ENCODE peak calls at places on chromosomes 1 and 21, in six cellular contexts. One of them, this sample, is unnamed.

GRCh38 chr1:12728391-12728790 is 12.5 kb downstream of the AADACL3 start:
- DNase-seq in sigmoid colon: no peak
- DNase-seq in cardiac fibroblast: no peak
- DNase-seq in tibial nerve: no peak
- DNase-seq in breast epithelium: no peak
- DNase-seq in stomach: no peak
- DNase-seq in this sample: no peak

GRCh38 chr1:204507317-204508105 is 8.7 kb upstream of the MDM4 start:
- DNase-seq in sigmoid colon: no peak
- DNase-seq in cardiac fibroblast: peak
- DNase-seq in tibial nerve: no peak
- DNase-seq in breast epithelium: no peak
- DNase-seq in stomach: no peak
- DNase-seq in this sample: no peak

GRCh38 chr1:78743626-78744025 is 94.0 kb downstream of the IFI44 start:
- DNase-seq in sigmoid colon: no peak
- DNase-seq in cardiac fibroblast: peak
- DNase-seq in tibial nerve: no peak
- DNase-seq in breast epithelium: no peak
- DNase-seq in stomach: no peak
- DNase-seq in this sample: no peak

GRCh38 chr21:19523731-19524130 is 1120.1 kb upstream of the TMPRSS15 start:
- DNase-seq in sigmoid colon: no peak
- DNase-seq in cardiac fibroblast: no peak
- DNase-seq in tibial nerve: no peak
- DNase-seq in breast epithelium: no peak
- DNase-seq in stomach: no peak
- DNase-seq in this sample: no peak

GRCh38 chr1:160427625-160428024 is 27.3 kb downstream of the VANGL2 start:
- DNase-seq in sigmoid colon: no peak
- DNase-seq in cardiac fibroblast: no peak
- DNase-seq in tibial nerve: no peak
- DNase-seq in breast epithelium: no peak
- DNase-seq in stomach: no peak
- DNase-seq in this sample: no peak

GRCh38 chr1:214494706-214495105 is 56.7 kb downstream of the PTPN14 start:
- DNase-seq in sigmoid colon: no peak
- DNase-seq in cardiac fibroblast: peak
- DNase-seq in tibial nerve: no peak
- DNase-seq in breast epithelium: no peak
- DNase-seq in stomach: no peak
- DNase-seq in this sample: no peak

GRCh38 chr1:97174039-97174704 is 452.6 kb downstream of the PTBP2 start:
- DNase-seq in sigmoid colon: no peak
- DNase-seq in cardiac fibroblast: no peak
- DNase-seq in tibial nerve: no peak
- DNase-seq in breast epithelium: peak
- DNase-seq in stomach: no peak
- DNase-seq in this sample: peak

GRCh38 chr1:220184503-220184902 is 87.8 kb downstream of the RAB3GAP2 start:
- DNase-seq in sigmoid colon: no peak
- DNase-seq in cardiac fibroblast: no peak
- DNase-seq in tibial nerve: no peak
- DNase-seq in breast epithelium: no peak
- DNase-seq in stomach: no peak
- DNase-seq in this sample: no peak

GRCh38 chr1:3034728-3035610 is 13.7 kb downstream of the ACTRT2 start:
- DNase-seq in sigmoid colon: peak
- DNase-seq in cardiac fibroblast: no peak
- DNase-seq in tibial nerve: no peak
- DNase-seq in breast epithelium: no peak
- DNase-seq in stomach: no peak
- DNase-seq in this sample: no peak

GRCh38 chr1:12140676-12141532 is 25.9 kb upstream of the TNFRSF1B start:
- DNase-seq in sigmoid colon: no peak
- DNase-seq in cardiac fibroblast: no peak
- DNase-seq in tibial nerve: no peak
- DNase-seq in breast epithelium: no peak
- DNase-seq in stomach: no peak
- DNase-seq in this sample: no peak

GRCh38 chr1:1302951-1303509 is 4.7 kb downstream of the ACAP3 start:
- DNase-seq in sigmoid colon: no peak
- DNase-seq in cardiac fibroblast: no peak
- DNase-seq in tibial nerve: no peak
- DNase-seq in breast epithelium: no peak
- DNase-seq in stomach: no peak
- DNase-seq in this sample: no peak

GRCh38 chr1:9352364-9353140 is 59.9 kb downstream of the SPSB1 start:
- DNase-seq in sigmoid colon: no peak
- DNase-seq in cardiac fibroblast: no peak
- DNase-seq in tibial nerve: no peak
- DNase-seq in breast epithelium: no peak
- DNase-seq in stomach: no peak
- DNase-seq in this sample: no peak

GRCh38 chr1:3924871-3925655 is 25.0 kb upstream of the C1orf174 start:
- DNase-seq in sigmoid colon: no peak
- DNase-seq in cardiac fibroblast: peak
- DNase-seq in tibial nerve: no peak
- DNase-seq in breast epithelium: no peak
- DNase-seq in stomach: no peak
- DNase-seq in this sample: no peak

GRCh38 chr21:23890652-23891051 is 1716.6 kb downstream of the MRPL39 start:
- DNase-seq in sigmoid colon: no peak
- DNase-seq in cardiac fibroblast: no peak
- DNase-seq in tibial nerve: no peak
- DNase-seq in breast epithelium: no peak
- DNase-seq in stomach: peak
- DNase-seq in this sample: no peak

GRCh38 chr1:86538775-86539174 is 8.1 kb upstream of the CLCA4 start:
- DNase-seq in sigmoid colon: no peak
- DNase-seq in cardiac fibroblast: no peak
- DNase-seq in tibial nerve: no peak
- DNase-seq in breast epithelium: no peak
- DNase-seq in stomach: no peak
- DNase-seq in this sample: no peak

GRCh38 chr1:61539720-61540462 is 185.1 kb downstream of the TM2D1 start:
- DNase-seq in sigmoid colon: no peak
- DNase-seq in cardiac fibroblast: no peak
- DNase-seq in tibial nerve: no peak
- DNase-seq in breast epithelium: peak
- DNase-seq in stomach: no peak
- DNase-seq in this sample: no peak

GRCh38 chr1:201675143-201675542 is 136.2 kb downstream of the NAV1 start:
- DNase-seq in sigmoid colon: no peak
- DNase-seq in cardiac fibroblast: no peak
- DNase-seq in tibial nerve: no peak
- DNase-seq in breast epithelium: no peak
- DNase-seq in stomach: peak
- DNase-seq in this sample: no peak

GRCh38 chr1:153790282-153790995 is 15.2 kb downstream of the SLC27A3 start:
- DNase-seq in sigmoid colon: peak
- DNase-seq in cardiac fibroblast: peak
- DNase-seq in tibial nerve: peak
- DNase-seq in breast epithelium: peak
- DNase-seq in stomach: peak
- DNase-seq in this sample: no peak

GRCh38 chr21:42513985-42514882 is 582 bp downstream of the SLC37A1 start:
- DNase-seq in sigmoid colon: peak
- DNase-seq in cardiac fibroblast: peak
- DNase-seq in tibial nerve: no peak
- DNase-seq in breast epithelium: peak
- DNase-seq in stomach: peak
- DNase-seq in this sample: no peak

GRCh38 chr1:116226017-116226416 is 114.8 kb downstream of the MAB21L3 start:
- DNase-seq in sigmoid colon: no peak
- DNase-seq in cardiac fibroblast: no peak
- DNase-seq in tibial nerve: no peak
- DNase-seq in breast epithelium: no peak
- DNase-seq in stomach: no peak
- DNase-seq in this sample: no peak

GRCh38 chr1:39167632-39168209 is 36.8 kb upstream of the MACF1 start:
- DNase-seq in sigmoid colon: no peak
- DNase-seq in cardiac fibroblast: peak
- DNase-seq in tibial nerve: no peak
- DNase-seq in breast epithelium: no peak
- DNase-seq in stomach: no peak
- DNase-seq in this sample: no peak

GRCh38 chr1:28301368-28302174 is 27.3 kb upstream of the MED18 start:
- DNase-seq in sigmoid colon: no peak
- DNase-seq in cardiac fibroblast: no peak
- DNase-seq in tibial nerve: no peak
- DNase-seq in breast epithelium: no peak
- DNase-seq in stomach: no peak
- DNase-seq in this sample: no peak

GRCh38 chr1:206020393-206021007 is 3.2 kb downstream of the CTSE start:
- DNase-seq in sigmoid colon: no peak
- DNase-seq in cardiac fibroblast: no peak
- DNase-seq in tibial nerve: no peak
- DNase-seq in breast epithelium: no peak
- DNase-seq in stomach: no peak
- DNase-seq in this sample: no peak

GRCh38 chr1:7539772-7540175 is 231.3 kb upstream of the VAMP3 start:
- DNase-seq in sigmoid colon: no peak
- DNase-seq in cardiac fibroblast: peak
- DNase-seq in tibial nerve: no peak
- DNase-seq in breast epithelium: no peak
- DNase-seq in stomach: peak
- DNase-seq in this sample: peak
- TF ChIP-seq CTCF in sigmoid colon: no peak
- TF ChIP-seq CTCF in cardiac fibroblast: peak
- TF ChIP-seq CTCF in tibial nerve: no peak
- TF ChIP-seq CTCF in breast epithelium: peak
- TF ChIP-seq CTCF in stomach: peak
- TF ChIP-seq CTCF in this sample: peak

GRCh38 chr1:66450043-66450514 is 83.9 kb upstream of the SGIP1 start:
- DNase-seq in sigmoid colon: no peak
- DNase-seq in cardiac fibroblast: no peak
- DNase-seq in tibial nerve: no peak
- DNase-seq in breast epithelium: no peak
- DNase-seq in stomach: no peak
- DNase-seq in this sample: no peak

GRCh38 chr1:66443793-66444192 is 90.2 kb upstream of the SGIP1 start:
- DNase-seq in sigmoid colon: no peak
- DNase-seq in cardiac fibroblast: no peak
- DNase-seq in tibial nerve: no peak
- DNase-seq in breast epithelium: no peak
- DNase-seq in stomach: no peak
- DNase-seq in this sample: no peak

GRCh38 chr1:66446261-66447001 is 87.5 kb upstream of the SGIP1 start:
- DNase-seq in sigmoid colon: no peak
- DNase-seq in cardiac fibroblast: peak
- DNase-seq in tibial nerve: no peak
- DNase-seq in breast epithelium: no peak
- DNase-seq in stomach: no peak
- DNase-seq in this sample: peak

GRCh38 chr1:66444438-66445265 is 89.3 kb upstream of the SGIP1 start:
- DNase-seq in sigmoid colon: no peak
- DNase-seq in cardiac fibroblast: no peak
- DNase-seq in tibial nerve: no peak
- DNase-seq in breast epithelium: no peak
- DNase-seq in stomach: no peak
- DNase-seq in this sample: no peak

DNA sequence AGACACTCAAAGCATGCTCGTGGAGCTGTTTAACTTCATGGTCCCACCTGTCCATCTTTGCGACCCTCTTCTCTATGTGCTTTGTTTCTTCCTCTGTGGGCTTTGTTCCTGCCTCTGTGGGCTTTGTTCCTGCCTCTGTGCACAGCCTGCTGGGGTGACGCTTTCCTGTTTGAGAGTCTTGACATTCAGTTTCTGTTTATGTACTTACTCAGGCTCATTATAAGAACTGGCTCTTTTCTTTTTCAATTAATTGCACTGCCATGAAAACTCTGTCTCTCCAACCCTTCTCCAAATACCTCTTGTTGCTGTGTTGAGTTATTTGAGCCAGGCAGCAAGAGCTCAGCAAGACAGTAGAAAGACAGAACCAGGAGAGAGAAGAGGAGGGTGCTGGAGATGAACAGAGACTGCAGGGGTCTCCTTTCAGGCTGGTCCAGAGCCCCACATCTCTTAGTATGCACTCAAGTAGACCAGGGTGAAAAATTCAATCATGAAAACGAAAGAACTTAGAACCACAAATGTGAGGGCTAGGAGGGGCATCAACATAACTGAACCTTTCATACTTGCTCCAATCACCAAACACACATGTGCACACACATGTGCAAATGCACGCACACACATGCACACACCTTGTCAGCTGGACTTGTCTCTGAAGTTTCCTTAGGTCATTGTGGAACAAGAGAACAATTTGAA is 88.3 kb upstream of the SGIP1 start:
- DNase-seq in sigmoid colon: no peak
- DNase-seq in cardiac fibroblast: no peak
- DNase-seq in tibial nerve: no peak
- DNase-seq in breast epithelium: no peak
- DNase-seq in stomach: peak
- DNase-seq in this sample: no peak
- H3K4me3 ChIP-seq in sigmoid colon: no peak
- H3K4me3 ChIP-seq in cardiac fibroblast: no peak
- H3K4me3 ChIP-seq in tibial nerve: no peak
- H3K4me3 ChIP-seq in breast epithelium: no peak
- H3K4me3 ChIP-seq in stomach: no peak
- H3K4me3 ChIP-seq in this sample: no peak

DNA sequence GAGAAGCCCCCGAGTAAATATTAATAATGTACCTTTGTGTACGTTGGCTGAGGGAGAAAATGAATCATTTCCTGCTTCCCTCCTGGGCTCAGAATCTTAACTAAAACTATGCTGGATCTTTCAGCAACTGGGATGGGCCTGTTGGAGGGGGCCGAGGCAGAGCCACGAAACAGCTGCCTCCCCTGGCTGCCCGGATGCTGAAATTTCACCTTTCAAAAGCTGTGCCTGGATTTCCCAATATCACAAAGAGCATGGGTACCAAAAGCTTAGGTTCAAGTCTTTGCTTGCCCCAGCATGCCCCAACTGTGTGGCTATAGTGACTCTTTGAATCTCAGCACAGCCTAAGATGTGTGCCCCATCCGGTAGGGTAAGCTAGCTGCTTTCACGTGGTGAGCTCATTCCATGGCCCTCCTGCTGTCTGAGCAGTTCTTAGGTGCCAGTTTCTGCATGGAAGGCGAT is 473.4 kb downstream of the PTPRU start:
- DNase-seq in sigmoid colon: no peak
- DNase-seq in cardiac fibroblast: peak
- DNase-seq in tibial nerve: no peak
- DNase-seq in breast epithelium: peak
- DNase-seq in stomach: no peak
- DNase-seq in this sample: no peak
- TF ChIP-seq CTCF in sigmoid colon: no peak
- TF ChIP-seq CTCF in cardiac fibroblast: no peak
- TF ChIP-seq CTCF in tibial nerve: no peak
- TF ChIP-seq CTCF in breast epithelium: no peak
- TF ChIP-seq CTCF in stomach: no peak
- TF ChIP-seq CTCF in this sample: no peak

GRCh38 chr1:156432109-156433018 is 63.4 kb downstream of the RHBG start:
- DNase-seq in sigmoid colon: no peak
- DNase-seq in cardiac fibroblast: no peak
- DNase-seq in tibial nerve: no peak
- DNase-seq in breast epithelium: no peak
- DNase-seq in stomach: no peak
- DNase-seq in this sample: no peak
- H3K4me3 ChIP-seq in sigmoid colon: no peak
- H3K4me3 ChIP-seq in cardiac fibroblast: no peak
- H3K4me3 ChIP-seq in tibial nerve: no peak
- H3K4me3 ChIP-seq in breast epithelium: no peak
- H3K4me3 ChIP-seq in stomach: no peak
- H3K4me3 ChIP-seq in this sample: no peak